ENCODE peak calls at places on chromosomes 12 and 14, in four cellular contexts. Z is K562, L is HepG2, C is GM12878. K is an unnamed sample.

GRCh38 chr12:122117979-122118378 is 39.4 kb downstream of the MLXIP start:
- DNase-seq in C (no peak), Z (no peak), L (no peak), K (no peak)

GRCh38 chr14:105470812-105471771 is 3.5 kb upstream of the CRIP2 start:
- DNase-seq in L (no peak), C (no peak), Z (peak), K (no peak)

GRCh38 chr14:71714225-71714624 is 218.0 kb upstream of the RGS6 start:
- DNase-seq in C (no peak), Z (no peak), L (no peak), K (no peak)

GRCh38 chr14:95452176-95452889 is 64.1 kb downstream of the SYNE3 start:
- DNase-seq in L (peak), Z (peak), C (no peak), K (peak)

GRCh38 chr14:93984987-93985410 is 8.6 kb upstream of the ASB2 start:
- DNase-seq in Z (peak), L (peak), C (no peak), K (peak)

GRCh38 chr12:4535871-4536270 is 2.8 kb upstream of the RAD51AP1 start:
- DNase-seq in C (no peak), Z (no peak), L (no peak), K (no peak)

GRCh38 chr14:60649815-60650381 is 621 bp upstream of the SIX1 start:
- DNase-seq in C (no peak), Z (no peak), L (no peak), K (peak)

GRCh38 chr14:67729072-67729561 is 27.4 kb downstream of the RDH12 start:
- DNase-seq in Z (no peak), L (peak), C (no peak), K (no peak)

GRCh38 chr12:83470749-83471148 is 784.0 kb downstream of the TMTC2 start:
- DNase-seq in Z (no peak), C (no peak), L (no peak), K (no peak)

GRCh38 chr14:56555921-56556570 is 23.6 kb upstream of the TMEM260 start:
- DNase-seq in Z (peak), C (no peak), L (peak), K (peak)

GRCh38 chr12:124613151-124613585 is 45.8 kb upstream of the NCOR2 start:
- DNase-seq in Z (no peak), L (no peak), C (no peak), K (no peak)

GRCh38 chr14:51981218-51981854 is 8.0 kb upstream of the RTRAF start:
- DNase-seq in C (no peak), Z (no peak), L (no peak), K (no peak)

GRCh38 chr12:113271853-113272561 is 50.7 kb downstream of the TPCN1 start:
- DNase-seq in Z (peak), C (no peak), L (peak), K (no peak)

GRCh38 chr12:117679776-117680175 is 289.0 kb downstream of the KSR2 start:
- DNase-seq in L (no peak), Z (no peak), C (no peak), K (no peak)

GRCh38 chr12:117097159-117097558 is 2.1 kb downstream of the TESC start:
- DNase-seq in Z (no peak), L (no peak), C (no peak), K (no peak)

GRCh38 chr12:106139422-106140141 is 828 bp upstream of the NUAK1 start:
- DNase-seq in C (no peak), Z (no peak), L (peak), K (peak)

GRCh38 chr12:49603721-49604120 is 1.7 kb downstream of the FAM186B start:
- DNase-seq in C (no peak), L (no peak), Z (no peak), K (no peak)

GRCh38 chr14:68815288-68816182 is 22.7 kb upstream of the ZFP36L1 start:
- DNase-seq in Z (no peak), C (no peak), L (no peak), K (no peak)

GRCh38 chr12:23282701-23283100 is 657.7 kb downstream of the ETNK1 start:
- DNase-seq in C (no peak), Z (no peak), L (no peak), K (no peak)

GRCh38 chr14:38056270-38056669 is 151.4 kb upstream of the SSTR1 start:
- DNase-seq in Z (no peak), C (no peak), L (no peak), K (no peak)

GRCh38 chr12:38785376-38785775 is 120.0 kb downstream of the CPNE8 start:
- DNase-seq in C (no peak), L (no peak), Z (no peak), K (no peak)

DNA sequence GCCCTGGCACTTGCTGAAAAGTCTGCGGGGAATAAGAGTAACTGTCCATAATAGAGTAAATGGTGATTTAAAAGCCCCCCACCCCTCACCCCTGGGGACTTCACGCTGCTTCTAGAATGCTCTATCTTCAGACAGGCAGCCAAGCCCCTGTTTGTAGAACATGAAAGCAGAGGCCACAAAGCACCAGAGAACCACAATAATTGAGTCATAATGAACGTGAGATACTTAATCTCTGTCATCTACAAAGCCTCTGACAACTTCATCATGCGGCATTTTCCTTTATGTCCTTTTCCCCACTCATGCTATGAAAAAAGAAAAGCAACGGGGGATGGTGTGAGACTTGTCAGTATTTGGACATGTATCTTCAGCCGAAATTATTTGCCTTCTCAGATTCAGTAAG is 178.8 kb downstream of the TMEM132C start:
- DNase-seq in C (no peak), Z (no peak), L (no peak), K (no peak)
- TF ChIP-seq CEBPB in C (no peak), Z (no peak), L (no peak), K (no peak)

GRCh38 chr14:74826574-74826973 is 49.4 kb downstream of the PROX2 start:
- DNase-seq in L (no peak), C (no peak), Z (no peak), K (no peak)

GRCh38 chr14:74834682-74835392 is 41.1 kb downstream of the PROX2 start:
- DNase-seq in C (no peak), Z (no peak), L (no peak), K (no peak)

GRCh38 chr14:74825008-74825407 is 50.9 kb downstream of the PROX2 start:
- DNase-seq in C (no peak), Z (no peak), L (no peak), K (no peak)

GRCh38 chr14:74829238-74829637 is 46.7 kb downstream of the PROX2 start:
- DNase-seq in C (no peak), L (no peak), Z (no peak), K (no peak)
- TF ChIP-seq CHD4 in C (no peak), L (no peak), Z (no peak), K (no peak)

GRCh38 chr12:15151141-15152091 is 69.8 kb downstream of the RERG start:
- DNase-seq in L (peak), C (no peak), Z (no peak), K (peak)
- TF ChIP-seq CEBPB in L (no peak), C (no peak), Z (no peak), K (no peak)

GRCh38 chr12:107662431-107662830 is 23.2 kb upstream of the PWP1 start:
- DNase-seq in L (no peak), C (no peak), Z (no peak), K (no peak)
- TF ChIP-seq CHD4 in L (no peak), C (no peak), Z (no peak), K (no peak)

DNA sequence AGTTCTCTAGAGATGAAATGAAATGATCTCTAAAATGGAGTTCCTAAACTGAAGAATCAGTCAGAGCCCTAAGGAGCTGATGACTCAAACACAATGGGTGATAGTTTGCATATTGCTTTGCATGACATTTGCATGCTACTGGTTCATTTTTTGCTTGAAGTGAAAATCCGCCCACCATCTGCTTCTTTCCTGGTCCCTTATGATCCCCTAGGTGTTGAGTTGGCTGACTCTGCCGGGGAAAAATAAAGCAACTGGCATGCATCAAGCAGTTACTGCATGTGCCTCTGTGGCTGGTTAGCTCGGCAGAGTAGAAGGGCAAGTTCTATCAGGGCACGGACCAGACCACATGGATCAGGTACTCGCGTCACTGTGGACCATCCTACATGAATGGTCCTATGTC is 151.1 kb downstream of the PPM1H start:
- DNase-seq in C (no peak), Z (no peak), L (no peak), K (no peak)
- TF ChIP-seq CEBPB in C (no peak), Z (no peak), L (no peak), K (no peak)

GRCh38 chr12:8032242-8033152 is at the start of gene FOXJ2:
- DNase-seq in L (peak), Z (peak), C (no peak), K (peak)
- TF ChIP-seq CHD4 in L (no peak), Z (no peak), C (no peak), K (no peak)

GRCh38 chr12:93964936-93965335 is 183.4 kb upstream of the PLXNC1 start:
- DNase-seq in Z (no peak), L (no peak), C (no peak), K (no peak)

GRCh38 chr12:93968518-93968917 is 179.9 kb upstream of the PLXNC1 start:
- DNase-seq in Z (no peak), C (no peak), L (no peak), K (no peak)

GRCh38 chr12:93968928-93969327 is 179.4 kb upstream of the PLXNC1 start:
- DNase-seq in C (no peak), Z (no peak), L (no peak), K (no peak)

GRCh38 chr12:93967454-93967853 is 180.9 kb upstream of the PLXNC1 start:
- DNase-seq in C (no peak), Z (no peak), L (no peak), K (no peak)

DNA sequence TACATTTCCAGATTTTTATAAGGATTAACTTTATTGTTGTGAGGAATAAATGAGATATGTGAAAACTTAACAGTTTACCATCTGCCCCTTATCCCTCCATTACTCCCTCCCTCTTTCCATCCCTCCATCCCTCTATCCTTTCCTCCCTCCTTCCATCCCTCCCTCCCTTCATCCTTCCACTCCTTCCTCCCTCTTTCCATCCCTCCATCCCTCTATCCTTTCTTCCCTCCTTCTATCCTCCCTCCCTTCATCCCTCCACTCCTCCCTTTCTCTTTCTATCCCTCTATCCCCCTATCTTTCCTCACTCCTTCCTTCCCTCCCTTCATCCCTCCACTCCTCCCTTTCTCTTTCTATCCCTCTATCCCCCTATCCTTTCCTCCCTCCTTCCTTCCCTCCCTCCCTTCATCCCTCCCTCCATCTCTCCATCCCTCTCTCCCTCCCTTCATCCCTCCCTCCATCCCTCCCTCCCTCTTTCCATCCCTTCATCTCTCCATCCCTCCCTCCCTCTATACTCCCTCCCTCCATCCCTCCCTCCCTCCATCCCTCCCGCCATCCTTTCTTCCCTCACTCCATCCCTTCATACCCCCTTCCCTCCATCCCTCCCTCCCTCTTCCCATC is 181.8 kb upstream of the PLXNC1 start:
- DNase-seq in Z (no peak), C (no peak), L (no peak), K (no peak)
- TF ChIP-seq CEBPB in Z (no peak), C (no peak), L (no peak), K (no peak)

K was measured in A549.